ENCODE peak calls at places on chromosomes 3 and 15, in four cellular contexts. One of them, this sample, is unnamed.

GRCh38 chr3:24545917-24546316 is 51.3 kb upstream of the THRB start:
- DNase-seq in GM13976: no peak
- DNase-seq in heart right ventricle: peak
- DNase-seq in neural progenitor cell: no peak
- DNase-seq in this sample: no peak

GRCh38 chr3:18444597-18445420 is 19.7 kb upstream of the SATB1 start:
- DNase-seq in GM13976: peak
- DNase-seq in heart right ventricle: peak
- DNase-seq in neural progenitor cell: peak
- DNase-seq in this sample: peak

GRCh38 chr15:98599911-98600685 is 48.2 kb upstream of the IGF1R start:
- DNase-seq in GM13976: peak
- DNase-seq in heart right ventricle: peak
- DNase-seq in neural progenitor cell: no peak
- DNase-seq in this sample: peak

GRCh38 chr3:134445631-134446030 is 40.2 kb downstream of the ANAPC13 start:
- DNase-seq in GM13976: no peak
- DNase-seq in heart right ventricle: peak
- DNase-seq in neural progenitor cell: no peak
- DNase-seq in this sample: no peak

GRCh38 chr3:107106316-107106715 is 270.9 kb upstream of the CCDC54 start:
- DNase-seq in GM13976: no peak
- DNase-seq in heart right ventricle: no peak
- DNase-seq in neural progenitor cell: no peak
- DNase-seq in this sample: no peak

GRCh38 chr15:87591521-87591920 is 665.0 kb downstream of the NTRK3 start:
- DNase-seq in GM13976: no peak
- DNase-seq in heart right ventricle: no peak
- DNase-seq in neural progenitor cell: no peak
- DNase-seq in this sample: no peak

GRCh38 chr3:65678480-65678879 is 360.2 kb downstream of the MAGI1 start:
- DNase-seq in GM13976: no peak
- DNase-seq in heart right ventricle: no peak
- DNase-seq in neural progenitor cell: peak
- DNase-seq in this sample: no peak

GRCh38 chr3:152195206-152195605 is 73.5 kb upstream of the MBNL1 start:
- DNase-seq in GM13976: no peak
- DNase-seq in heart right ventricle: no peak
- DNase-seq in neural progenitor cell: no peak
- DNase-seq in this sample: no peak

GRCh38 chr3:165903885-165904284 is 66.7 kb upstream of the BCHE start:
- DNase-seq in GM13976: no peak
- DNase-seq in heart right ventricle: no peak
- DNase-seq in neural progenitor cell: no peak
- DNase-seq in this sample: no peak

GRCh38 chr3:11021611-11022011 is 29.1 kb downstream of the SLC6A1 start:
- DNase-seq in GM13976: no peak
- DNase-seq in heart right ventricle: no peak
- DNase-seq in neural progenitor cell: peak
- DNase-seq in this sample: no peak

GRCh38 chr15:66941231-66941711 is 124.1 kb upstream of the SMAD3 start:
- DNase-seq in GM13976: no peak
- DNase-seq in heart right ventricle: no peak
- DNase-seq in neural progenitor cell: no peak
- DNase-seq in this sample: no peak

GRCh38 chr3:4841225-4841624 is 138.0 kb upstream of the BHLHE40 start:
- DNase-seq in GM13976: no peak
- DNase-seq in heart right ventricle: no peak
- DNase-seq in neural progenitor cell: no peak
- DNase-seq in this sample: no peak

GRCh38 chr3:41194701-41195100 is 4.6 kb upstream of the CTNNB1 start:
- DNase-seq in GM13976: no peak
- DNase-seq in heart right ventricle: no peak
- DNase-seq in neural progenitor cell: no peak
- DNase-seq in this sample: no peak

GRCh38 chr3:123586131-123586530 is 1.3 kb upstream of the HACD2 start:
- DNase-seq in GM13976: no peak
- DNase-seq in heart right ventricle: peak
- DNase-seq in neural progenitor cell: peak
- DNase-seq in this sample: no peak

GRCh38 chr3:159669753-159670152 is 318.9 kb upstream of the IL12A start:
- DNase-seq in GM13976: no peak
- DNase-seq in heart right ventricle: no peak
- DNase-seq in neural progenitor cell: peak
- DNase-seq in this sample: no peak

GRCh38 chr3:143536817-143537535 is 311.3 kb downstream of the SLC9A9 start:
- DNase-seq in GM13976: peak
- DNase-seq in heart right ventricle: peak
- DNase-seq in neural progenitor cell: no peak
- DNase-seq in this sample: no peak

GRCh38 chr3:66363133-66363532 is 137.7 kb downstream of the LRIG1 start:
- DNase-seq in GM13976: no peak
- DNase-seq in heart right ventricle: no peak
- DNase-seq in neural progenitor cell: no peak
- DNase-seq in this sample: no peak

GRCh38 chr15:27328616-27329015 is 357.6 kb downstream of the GABRG3 start:
- DNase-seq in GM13976: no peak
- DNase-seq in heart right ventricle: no peak
- DNase-seq in neural progenitor cell: no peak
- DNase-seq in this sample: no peak

GRCh38 chr15:65326109-65326508 is 21.6 kb downstream of the RNU5B-1 start:
- DNase-seq in GM13976: peak
- DNase-seq in heart right ventricle: peak
- DNase-seq in neural progenitor cell: peak
- DNase-seq in this sample: no peak

GRCh38 chr15:45157056-45157455 is 27.3 kb downstream of the DUOX1 start:
- DNase-seq in GM13976: no peak
- DNase-seq in heart right ventricle: no peak
- DNase-seq in neural progenitor cell: no peak
- DNase-seq in this sample: no peak

GRCh38 chr3:170499562-170500156 is 81.0 kb downstream of the CLDN11 start:
- DNase-seq in GM13976: peak
- DNase-seq in heart right ventricle: peak
- DNase-seq in neural progenitor cell: peak
- DNase-seq in this sample: peak

GRCh38 chr15:76286231-76286879 is 24.9 kb downstream of the ETFA start:
- DNase-seq in GM13976: peak
- DNase-seq in heart right ventricle: no peak
- DNase-seq in neural progenitor cell: no peak
- DNase-seq in this sample: peak

GRCh38 chr3:12541625-12542024 is 3.7 kb downstream of the MKRN2OS start:
- DNase-seq in GM13976: no peak
- DNase-seq in heart right ventricle: no peak
- DNase-seq in neural progenitor cell: peak
- DNase-seq in this sample: no peak

GRCh38 chr15:52010633-52011595 is 8.1 kb upstream of the MAPK6 start:
- DNase-seq in GM13976: no peak
- DNase-seq in heart right ventricle: no peak
- DNase-seq in neural progenitor cell: no peak
- DNase-seq in this sample: no peak

GRCh38 chr15:23897091-23897490 is 210.0 kb upstream of the NDN start:
- DNase-seq in GM13976: no peak
- DNase-seq in heart right ventricle: no peak
- DNase-seq in neural progenitor cell: no peak
- DNase-seq in this sample: no peak

GRCh38 chr15:48759921-48760320 is 50.9 kb downstream of the CEP152 start:
- DNase-seq in GM13976: no peak
- DNase-seq in heart right ventricle: no peak
- DNase-seq in neural progenitor cell: peak
- DNase-seq in this sample: no peak

GRCh38 chr3:43394071-43394501 is 107.7 kb downstream of the SNRK start:
- DNase-seq in GM13976: no peak
- DNase-seq in heart right ventricle: peak
- DNase-seq in neural progenitor cell: no peak
- DNase-seq in this sample: no peak

GRCh38 chr3:5202267-5202666 is 14.8 kb downstream of the EDEM1 start:
- DNase-seq in GM13976: no peak
- DNase-seq in heart right ventricle: no peak
- DNase-seq in neural progenitor cell: no peak
- DNase-seq in this sample: no peak

GRCh38 chr15:31318429-31318828 is 8.2 kb upstream of the KLF13 start:
- DNase-seq in GM13976: no peak
- DNase-seq in heart right ventricle: no peak
- DNase-seq in neural progenitor cell: no peak
- DNase-seq in this sample: no peak

GRCh38 chr15:78950906-78951840 is 6.3 kb upstream of the CTSH start:
- DNase-seq in GM13976: no peak
- DNase-seq in heart right ventricle: no peak
- DNase-seq in neural progenitor cell: no peak
- DNase-seq in this sample: no peak
- TF ChIP-seq CTCF in GM13976: no peak
- TF ChIP-seq CTCF in heart right ventricle: peak
- TF ChIP-seq CTCF in neural progenitor cell: no peak
- TF ChIP-seq CTCF in this sample: no peak

GRCh38 chr3:6860149-6860548 is 766 bp upstream of the GRM7 start:
- DNase-seq in GM13976: no peak
- DNase-seq in heart right ventricle: no peak
- DNase-seq in neural progenitor cell: peak
- DNase-seq in this sample: no peak

GRCh38 chr3:6861331-6861988 is 545 bp downstream of the GRM7 start:
- DNase-seq in GM13976: peak
- DNase-seq in heart right ventricle: no peak
- DNase-seq in neural progenitor cell: peak
- DNase-seq in this sample: peak

GRCh38 chr3:6854184-6854583 is 6.7 kb upstream of the GRM7 start:
- DNase-seq in GM13976: no peak
- DNase-seq in heart right ventricle: no peak
- DNase-seq in neural progenitor cell: no peak
- DNase-seq in this sample: no peak

GRCh38 chr3:6860911-6861330 is at the start of gene GRM7:
- DNase-seq in GM13976: peak
- DNase-seq in heart right ventricle: no peak
- DNase-seq in neural progenitor cell: peak
- DNase-seq in this sample: no peak

GRCh38 chr3:6857510-6857909 is 3.4 kb upstream of the GRM7 start:
- DNase-seq in GM13976: no peak
- DNase-seq in heart right ventricle: no peak
- DNase-seq in neural progenitor cell: no peak
- DNase-seq in this sample: no peak
- TF ChIP-seq CTCF in GM13976: no peak
- TF ChIP-seq CTCF in heart right ventricle: no peak
- TF ChIP-seq CTCF in neural progenitor cell: no peak
- TF ChIP-seq CTCF in this sample: no peak

GRCh38 chr15:53811530-53811929 is 52.1 kb upstream of the WDR72 start:
- DNase-seq in GM13976: no peak
- DNase-seq in heart right ventricle: no peak
- DNase-seq in neural progenitor cell: peak
- DNase-seq in this sample: no peak
- TF ChIP-seq CTCF in GM13976: no peak
- TF ChIP-seq CTCF in heart right ventricle: peak
- TF ChIP-seq CTCF in neural progenitor cell: peak
- TF ChIP-seq CTCF in this sample: no peak

DNA sequence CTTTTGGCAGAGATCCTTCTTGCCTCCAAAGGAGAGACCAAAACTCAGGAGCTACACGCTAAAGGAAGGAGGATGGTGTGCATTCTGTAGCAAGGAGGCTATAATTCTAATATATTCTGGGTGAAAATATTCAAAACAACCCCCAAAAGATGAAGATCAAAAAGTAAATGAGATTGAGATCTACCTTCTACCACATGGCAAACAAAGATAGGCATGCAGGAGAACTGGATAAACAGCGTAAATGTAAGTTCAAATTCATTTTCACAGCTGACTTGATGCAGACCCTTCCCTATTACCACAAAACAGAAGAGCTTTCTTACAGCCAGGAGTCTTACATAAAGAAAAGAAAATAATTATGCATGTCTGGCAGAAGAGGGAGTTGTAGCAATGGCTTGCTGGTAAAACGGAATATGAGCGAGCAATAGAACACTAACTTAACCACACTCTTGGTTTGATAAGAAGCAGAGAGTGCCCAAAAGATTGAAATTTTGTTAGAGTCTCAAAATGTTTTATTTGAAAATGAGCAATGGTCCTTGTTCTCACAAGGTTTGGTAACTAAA is 272.7 kb downstream of the MECOM start:
- DNase-seq in GM13976: no peak
- DNase-seq in heart right ventricle: no peak
- DNase-seq in neural progenitor cell: no peak
- DNase-seq in this sample: no peak
- TF ChIP-seq CTCF in GM13976: no peak
- TF ChIP-seq CTCF in heart right ventricle: peak
- TF ChIP-seq CTCF in neural progenitor cell: no peak
- TF ChIP-seq CTCF in this sample: no peak

GRCh38 chr15:39077998-39078397 is 502.9 kb upstream of the THBS1 start:
- DNase-seq in GM13976: no peak
- DNase-seq in heart right ventricle: no peak
- DNase-seq in neural progenitor cell: no peak
- DNase-seq in this sample: no peak
- TF ChIP-seq CTCF in GM13976: no peak
- TF ChIP-seq CTCF in heart right ventricle: no peak
- TF ChIP-seq CTCF in neural progenitor cell: no peak
- TF ChIP-seq CTCF in this sample: no peak

DNA sequence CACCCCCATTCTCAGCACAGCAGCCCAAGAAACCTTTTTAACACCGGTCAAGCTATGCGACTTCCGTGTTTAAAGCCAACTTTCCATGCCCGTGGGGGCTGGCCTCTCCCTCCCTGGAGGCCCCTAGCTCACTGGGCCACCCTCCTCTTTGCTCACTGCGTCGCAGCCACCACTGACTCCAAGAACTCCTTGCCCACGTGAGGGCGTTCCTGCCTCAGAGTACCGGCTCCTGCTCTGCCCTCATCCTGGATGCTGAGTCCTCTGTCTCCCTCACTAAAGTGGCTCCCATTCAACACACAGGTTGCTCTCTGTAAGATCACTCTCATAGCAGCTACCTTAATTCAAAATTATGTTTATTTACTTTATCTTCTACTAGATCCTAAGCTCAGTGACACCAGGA is 8.2 kb downstream of the BDH1 start:
- DNase-seq in GM13976: no peak
- DNase-seq in heart right ventricle: no peak
- DNase-seq in neural progenitor cell: peak
- DNase-seq in this sample: no peak
- TF ChIP-seq CTCF in GM13976: no peak
- TF ChIP-seq CTCF in heart right ventricle: no peak
- TF ChIP-seq CTCF in neural progenitor cell: peak
- TF ChIP-seq CTCF in this sample: no peak

DNA sequence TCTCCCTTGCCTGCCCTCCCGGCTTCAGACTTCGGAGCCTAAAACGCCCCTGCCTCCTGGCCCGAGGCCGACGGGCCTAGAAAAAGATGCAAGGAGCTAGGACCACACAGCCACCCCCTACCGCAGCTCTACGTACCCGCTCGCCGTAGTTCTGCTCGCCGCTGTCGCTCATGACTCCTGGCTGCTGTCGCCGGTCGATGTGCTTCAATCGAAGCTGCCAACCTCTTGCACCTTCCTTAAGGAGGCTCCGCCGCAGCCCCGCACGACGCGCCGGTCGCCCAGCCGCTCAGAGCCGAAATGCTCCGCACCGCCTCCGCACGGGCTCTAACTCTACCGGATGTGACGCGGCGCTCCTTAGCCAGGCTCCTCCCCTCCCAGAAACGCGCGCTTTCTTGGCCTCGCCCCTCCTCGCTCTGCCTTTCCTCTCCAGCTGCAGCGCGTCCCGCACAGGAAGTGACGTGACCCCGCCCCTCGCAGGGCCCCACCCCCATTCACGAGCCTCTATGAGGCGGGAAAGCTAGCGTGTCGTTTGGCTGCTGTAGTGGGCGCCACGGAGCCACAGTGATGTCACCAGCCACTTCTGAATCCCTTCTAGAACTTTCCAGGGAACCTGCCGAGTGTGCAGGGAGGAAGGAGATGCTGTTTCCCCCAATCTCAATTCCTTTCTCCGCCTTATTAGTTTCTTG is at the start of gene TRA2B:
- DNase-seq in GM13976: peak
- DNase-seq in heart right ventricle: peak
- DNase-seq in neural progenitor cell: peak
- DNase-seq in this sample: peak
- TF ChIP-seq CTCF in GM13976: no peak
- TF ChIP-seq CTCF in heart right ventricle: peak
- TF ChIP-seq CTCF in neural progenitor cell: peak
- TF ChIP-seq CTCF in this sample: peak